ENCODE peak calls at places on chromosomes 13 and 19, in seven cellular contexts. N is GM04504, L is body of pancreas, G is activated T-helper 1 cell treated with Interleukin-2 at 50 U/mL for 16 hours, C is head of caudate nucleus, W is mammary epithelial cell, F is nucleus accumbens. U is an unnamed sample.
A peak's percentile ranks its signal among the peaks of the same experiment; 100 is the strongest.

GRCh38 chr13:91576590-91576989 is 178.2 kb downstream of the GPC5 start:
- DNase-seq in W (no peak), L (no peak), N (no peak), C (no peak), F (no peak), G (no peak), U (no peak)

GRCh38 chr19:35048911-35049411 is 7.4 kb downstream of the HPN start:
- DNase-seq in W (no peak), L (peak; percentile 99), G (no peak), F (peak; percentile 76), C (peak; percentile 75), N (no peak), U (peak; percentile 74)

GRCh38 chr19:39139305-39140194 is 14.0 kb downstream of the PAK4 start:
- DNase-seq in W (no peak), F (no peak), G (no peak), N (no peak), C (no peak), L (no peak), U (no peak)

GRCh38 chr19:39308531-39309304 is 11.9 kb downstream of the LRFN1 start:
- DNase-seq in N (no peak), F (no peak), L (no peak), C (no peak), W (no peak), G (no peak), U (no peak)

GRCh38 chr19:55676889-55677505 is 2.0 kb downstream of the EPN1 start:
- DNase-seq in L (no peak), F (no peak), W (no peak), N (no peak), C (no peak), G (no peak), U (no peak)

GRCh38 chr19:34259367-34259865 is 5.1 kb downstream of the GARRE1 start:
- DNase-seq in W (no peak), G (no peak), N (no peak), L (no peak), F (no peak), C (no peak), U (no peak)

GRCh38 chr13:23751195-23751594 is 138.0 kb downstream of the MIPEP start:
- DNase-seq in C (no peak), F (no peak), N (no peak), W (peak; percentile 21), L (no peak), G (no peak), U (no peak)

GRCh38 chr19:38306236-38306635 is 2.2 kb downstream of the C19orf33 start:
- DNase-seq in W (no peak), F (no peak), C (no peak), G (no peak), L (no peak), N (no peak), U (no peak)

GRCh38 chr19:10503002-10503789 is at the start of gene KEAP1:
- DNase-seq in N (no peak), G (peak; percentile 10), F (no peak), L (peak; percentile 56), W (no peak), C (peak; percentile 45), U (peak; percentile 41)

GRCh38 chr19:28420731-28421550 is 792.0 kb downstream of the UQCRFS1 start:
- DNase-seq in W (peak; percentile 22), G (no peak), L (no peak), N (no peak), C (no peak), F (no peak), U (no peak)

GRCh38 chr19:47035127-47035494 is 13.3 kb downstream of the TMEM160 start:
- DNase-seq in C (no peak), N (no peak), W (no peak), F (no peak), L (no peak), G (no peak), U (no peak)

GRCh38 chr13:69194130-69194529 is 913.5 kb upstream of the ATXN8OS start:
- DNase-seq in F (no peak), L (no peak), N (no peak), G (no peak), W (no peak), C (no peak), U (no peak)

GRCh38 chr13:46565808-46566750 is 13.1 kb downstream of the LRCH1 start:
- DNase-seq in F (no peak), L (no peak), G (no peak), N (no peak), C (no peak), W (no peak), U (no peak)

GRCh38 chr13:98746968-98747367 is 5.5 kb downstream of the SLC15A1 start:
- DNase-seq in F (no peak), C (no peak), W (peak; percentile 37), N (no peak), L (no peak), G (no peak), U (no peak)

GRCh38 chr19:42324655-42325307 is 654 bp upstream of the MEGF8 start:
- DNase-seq in L (no peak), C (no peak), W (no peak), F (no peak), N (no peak), G (no peak), U (no peak)

GRCh38 chr13:45092668-45093067 is 27.6 kb upstream of the GTF2F2 start:
- DNase-seq in G (no peak), N (no peak), L (no peak), F (no peak), W (peak; percentile 56), C (no peak), U (no peak)

GRCh38 chr13:23718916-23719470 is 148.8 kb downstream of the TNFRSF19 start:
- DNase-seq in F (no peak), G (no peak), C (no peak), N (no peak), L (no peak), W (no peak), U (no peak)

GRCh38 chr13:111546921-111547675 is 226.7 kb downstream of the TEX29 start:
- DNase-seq in F (no peak), L (no peak), C (no peak), G (no peak), W (no peak), N (no peak), U (no peak)

GRCh38 chr19:1064661-1065605 is 2.0 kb upstream of the ARHGAP45 start:
- DNase-seq in W (peak; percentile 52), G (peak; percentile 67), L (peak; percentile 77), C (no peak), N (peak; percentile 32), F (no peak), U (no peak)

GRCh38 chr19:19259741-19260140 is 13.4 kb downstream of the TM6SF2 start:
- DNase-seq in N (no peak), L (no peak), F (no peak), C (no peak), W (peak; percentile 37), G (no peak), U (peak; percentile 48)

GRCh38 chr13:49681837-49682236 is 9.4 kb downstream of the EBPL start:
- DNase-seq in N (peak; percentile 70), W (peak; percentile 63), L (no peak), C (no peak), F (no peak), G (no peak), U (no peak)

GRCh38 chr13:112616586-112617381 is 28.8 kb upstream of the TUBGCP3 start:
- DNase-seq in N (peak; percentile 26), G (no peak), C (no peak), F (no peak), L (peak; percentile 50), W (peak; percentile 33), U (no peak)